ENCODE peak calls at places on chromosome 13, in six cellular contexts. B is mesenchymal stem cell, S is ascending aorta, J is tibial nerve, G is NT2/D1, L is small intestine. N is an unnamed sample.

GRCh38 chr13:32639502-32640105 is 53.4 kb downstream of the PDS5B start:
- DNase-seq in B (peak; percentile 67), S (no peak), J (peak; percentile 70), G (peak; percentile 6), L (peak; percentile 65), N (no peak)

GRCh38 chr13:113667771-113668490 is 912 bp downstream of the GRK1 start:
- DNase-seq in B (no peak), S (no peak), J (no peak), G (no peak), L (no peak), N (no peak)

GRCh38 chr13:90839061-90839460 is 508.4 kb upstream of the MIR17HG start:
- DNase-seq in B (no peak), S (no peak), J (no peak), G (no peak), L (no peak), N (no peak)

GRCh38 chr13:67299072-67299635 is 69.0 kb upstream of the PCDH9 start:
- DNase-seq in B (peak; percentile 67), S (no peak), J (no peak), G (no peak), L (no peak), N (no peak)

GRCh38 chr13:33825083-33825482 is 7.1 kb downstream of the RFC3 start:
- DNase-seq in B (no peak), S (no peak), J (no peak), G (no peak), L (no peak), N (no peak)

GRCh38 chr13:110436276-110436675 is 125.2 kb downstream of the RAB20 start:
- DNase-seq in B (no peak), S (no peak), J (no peak), G (no peak), L (no peak), N (no peak)

GRCh38 chr13:52906122-52906903 is 57.9 kb upstream of the PCDH8 start:
- DNase-seq in B (no peak), S (no peak), J (no peak), G (peak; percentile 6), L (no peak), N (peak; percentile 22)

GRCh38 chr13:80141114-80141849 is 199.6 kb downstream of the SPRY2 start:
- DNase-seq in B (peak; percentile 46), S (no peak), J (peak; percentile 21), G (no peak), L (no peak), N (no peak)

GRCh38 chr13:109875746-109876145 is 89.4 kb upstream of the IRS2 start:
- DNase-seq in B (no peak), S (no peak), J (no peak), G (no peak), L (no peak), N (no peak)

GRCh38 chr13:59651479-59651878 is 512.2 kb downstream of the DIAPH3 start:
- DNase-seq in B (no peak), S (no peak), J (no peak), G (no peak), L (no peak), N (no peak)

GRCh38 chr13:41562083-41562482 is 104.7 kb downstream of the RGCC start:
- DNase-seq in B (peak; percentile 69), S (no peak), J (peak; percentile 76), G (no peak), L (no peak), N (no peak)

GRCh38 chr13:93751117-93751516 is 524.5 kb downstream of the GPC6 start:
- DNase-seq in B (no peak), S (no peak), J (no peak), G (no peak), L (no peak), N (no peak)

GRCh38 chr13:40187836-40188591 is 478.4 kb downstream of the FOXO1 start:
- DNase-seq in B (no peak), S (no peak), J (no peak), G (no peak), L (peak; percentile 29), N (no peak)

GRCh38 chr13:52348081-52348480 is 57.9 kb downstream of the THSD1 start:
- DNase-seq in B (peak; percentile 30), S (no peak), J (no peak), G (no peak), L (no peak), N (no peak)

GRCh38 chr13:60226507-60226906 is 62.8 kb upstream of the DIAPH3 start:
- DNase-seq in B (peak; percentile 15), S (no peak), J (no peak), G (no peak), L (peak; percentile 36), N (no peak)

GRCh38 chr13:41655997-41656396 is 198.6 kb downstream of the RGCC start:
- DNase-seq in B (no peak), S (no peak), J (no peak), G (no peak), L (no peak), N (no peak)

GRCh38 chr13:75178436-75178835 is 303.5 kb downstream of the TBC1D4 start:
- DNase-seq in B (no peak), S (no peak), J (no peak), G (no peak), L (no peak), N (no peak)

GRCh38 chr13:39784347-39784746 is 128.9 kb downstream of the COG6 start:
- DNase-seq in B (peak; percentile 18), S (no peak), J (no peak), G (no peak), L (no peak), N (no peak)

GRCh38 chr13:59391696-59392095 is 772.0 kb downstream of the DIAPH3 start:
- DNase-seq in B (peak; percentile 73), S (no peak), J (peak; percentile 75), G (peak; percentile 40), L (peak; percentile 75), N (peak; percentile 48)

GRCh38 chr13:31310356-31310755 is 110.6 kb downstream of the B3GLCT start:
- DNase-seq in B (no peak), S (no peak), J (no peak), G (no peak), L (no peak), N (no peak)

GRCh38 chr13:50215389-50215788 is 200.1 kb downstream of the KCNRG start:
- DNase-seq in B (no peak), S (no peak), J (no peak), G (no peak), L (no peak), N (no peak)

GRCh38 chr13:77853701-77854100 is 64.9 kb downstream of the EDNRB start:
- DNase-seq in B (no peak), S (no peak), J (no peak), G (peak; percentile 66), L (no peak), N (peak; percentile 88)

GRCh38 chr13:95296326-95296939 is 4.8 kb downstream of the ABCC4 start:
- DNase-seq in B (no peak), S (no peak), J (no peak), G (peak; percentile 28), L (peak; percentile 66), N (no peak)

GRCh38 chr13:77389617-77389984 is 62.7 kb upstream of the MYCBP2 start:
- DNase-seq in B (no peak), S (no peak), J (no peak), G (no peak), L (no peak), N (no peak)

GRCh38 chr13:39809466-39809865 is 154.0 kb downstream of the COG6 start:
- DNase-seq in B (no peak), S (no peak), J (no peak), G (no peak), L (no peak), N (no peak)

GRCh38 chr13:95137096-95137495 is 164.2 kb downstream of the ABCC4 start:
- DNase-seq in B (peak; percentile 30), S (no peak), J (no peak), G (no peak), L (no peak), N (no peak)

GRCh38 chr13:97359181-97360057 is 74.5 kb upstream of the RAP2A start:
- DNase-seq in B (peak; percentile 93), S (no peak), J (peak; percentile 84), G (peak; percentile 61), L (peak; percentile 69), N (peak; percentile 43)

GRCh38 chr13:36142735-36143134 is 11.6 kb upstream of the DCLK1 start:
- DNase-seq in B (no peak), S (no peak), J (no peak), G (no peak), L (no peak), N (no peak)

GRCh38 chr13:36143768-36144167 is 12.6 kb upstream of the DCLK1 start:
- DNase-seq in B (no peak), S (no peak), J (no peak), G (no peak), L (no peak), N (no peak)

GRCh38 chr13:36148436-36148835 is 17.3 kb upstream of the DCLK1 start:
- DNase-seq in B (no peak), S (no peak), J (no peak), G (no peak), L (no peak), N (no peak)

GRCh38 chr13:36151591-36151990 is 20.4 kb upstream of the DCLK1 start:
- DNase-seq in B (no peak), S (no peak), J (no peak), G (no peak), L (no peak), N (no peak)

GRCh38 chr13:36146513-36147276 is 15.5 kb upstream of the DCLK1 start:
- DNase-seq in B (no peak), S (no peak), J (no peak), G (no peak), L (no peak), N (no peak)
- H3K9me3 ChIP-seq in B (peaks cover 16% of the 10 kb centered on the region), S (peaks cover 5% of the 10 kb centered on the region), J (no peaks in the 10 kb centered on the region), G (no peaks in the 10 kb centered on the region), L (no peaks in the 10 kb centered on the region), N (no peaks in the 10 kb centered on the region)

GRCh38 chr13:63337921-63338320 is 1922.3 kb upstream of the PCDH20 start:
- DNase-seq in B (no peak), S (no peak), J (no peak), G (no peak), L (no peak), N (no peak)

GRCh38 chr13:63336549-63336948 is 1920.9 kb upstream of the PCDH20 start:
- DNase-seq in B (no peak), S (no peak), J (no peak), G (no peak), L (no peak), N (no peak)

DNA sequence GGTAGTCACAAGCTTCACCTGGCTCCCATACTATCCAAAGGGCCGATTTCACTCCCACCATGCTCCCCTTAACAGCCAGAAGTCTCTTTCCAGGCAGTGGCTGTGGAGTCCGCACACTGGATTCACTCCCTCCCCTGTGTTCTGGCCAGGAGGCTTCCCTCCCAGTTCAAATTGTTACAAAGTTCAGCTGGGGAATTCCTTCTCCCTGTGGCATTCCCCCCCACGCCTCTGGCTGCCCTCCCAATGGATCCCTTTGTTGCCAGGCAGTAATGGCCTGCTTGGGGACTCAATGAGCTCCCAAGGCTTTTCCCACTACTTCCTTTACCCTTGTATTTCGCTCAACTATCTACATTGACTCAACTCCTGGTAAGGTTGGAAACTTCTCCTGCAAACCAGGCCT is 1921.4 kb upstream of the PCDH20 start:
- DNase-seq in B (no peak), S (no peak), J (no peak), G (no peak), L (no peak), N (no peak)
- H3K4me3 ChIP-seq in B (no peak overlapping the region), S (no peak overlapping the region), J (no peak overlapping the region), G (no peak overlapping the region), L (no peak overlapping the region), N (no peak overlapping the region)

GRCh38 chr13:56166864-56167263 is 973.9 kb upstream of the PRR20A start:
- DNase-seq in B (no peak), S (no peak), J (no peak), G (peak; percentile 36), L (no peak), N (peak; percentile 47)
- H3K9me3 ChIP-seq in B (peaks cover 3% of the 10 kb centered on the region), S (no peaks in the 10 kb centered on the region), J (no peaks in the 10 kb centered on the region), G (no peaks in the 10 kb centered on the region), L (peaks cover 2% of the 10 kb centered on the region), N (no peaks in the 10 kb centered on the region)

GRCh38 chr13:44374348-44374712 is 706 bp downstream of the SERP2 start:
- DNase-seq in B (no peak), S (no peak), J (no peak), G (no peak), L (no peak), N (no peak)
- H3K4me3 ChIP-seq in B (peak overlapping the region; percentile 65), S (peak overlapping the region; percentile 53), J (peak overlapping the region; percentile 55), G (no peak overlapping the region), L (peak overlapping the region; percentile 73), N (no peak overlapping the region)

N was measured in iPS DF 6.9.